ENCODE peak calls at places on chromosome 13, in eight cellular contexts. One of them, this sample, is unnamed.

GRCh38 chr13:105920375-105920774 is 615.1 kb downstream of the EFNB2 start:
- DNase-seq in adrenal gland: no peak
- DNase-seq in tibial artery: no peak
- DNase-seq in hepatocyte: peak
- DNase-seq in effector memory CD4-positive, alpha-beta T cell: no peak
- DNase-seq in CD4-positive, alpha-beta T cell: no peak
- DNase-seq in A549: no peak
- DNase-seq in PC-3: peak
- DNase-seq in this sample: peak

GRCh38 chr13:59374720-59375119 is 789.0 kb downstream of the DIAPH3 start:
- DNase-seq in adrenal gland: no peak
- DNase-seq in tibial artery: no peak
- DNase-seq in hepatocyte: no peak
- DNase-seq in effector memory CD4-positive, alpha-beta T cell: no peak
- DNase-seq in CD4-positive, alpha-beta T cell: no peak
- DNase-seq in A549: no peak
- DNase-seq in PC-3: no peak
- DNase-seq in this sample: no peak

GRCh38 chr13:101493541-101493940 is 41.1 kb downstream of the ITGBL1 start:
- DNase-seq in adrenal gland: no peak
- DNase-seq in tibial artery: no peak
- DNase-seq in hepatocyte: no peak
- DNase-seq in effector memory CD4-positive, alpha-beta T cell: no peak
- DNase-seq in CD4-positive, alpha-beta T cell: no peak
- DNase-seq in A549: no peak
- DNase-seq in PC-3: no peak
- DNase-seq in this sample: no peak

GRCh38 chr13:45242070-45242469 is 41.2 kb upstream of the KCTD4 start:
- DNase-seq in adrenal gland: peak
- DNase-seq in tibial artery: no peak
- DNase-seq in hepatocyte: no peak
- DNase-seq in effector memory CD4-positive, alpha-beta T cell: no peak
- DNase-seq in CD4-positive, alpha-beta T cell: no peak
- DNase-seq in A549: no peak
- DNase-seq in PC-3: peak
- DNase-seq in this sample: peak

GRCh38 chr13:102333320-102334181 is 68.3 kb downstream of the FGF14 start:
- DNase-seq in adrenal gland: no peak
- DNase-seq in tibial artery: no peak
- DNase-seq in hepatocyte: no peak
- DNase-seq in effector memory CD4-positive, alpha-beta T cell: no peak
- DNase-seq in CD4-positive, alpha-beta T cell: no peak
- DNase-seq in A549: no peak
- DNase-seq in PC-3: no peak
- DNase-seq in this sample: no peak

GRCh38 chr13:45695198-45695730 is 6.9 kb upstream of the CBY2 start:
- DNase-seq in adrenal gland: no peak
- DNase-seq in tibial artery: no peak
- DNase-seq in hepatocyte: no peak
- DNase-seq in effector memory CD4-positive, alpha-beta T cell: no peak
- DNase-seq in CD4-positive, alpha-beta T cell: no peak
- DNase-seq in A549: no peak
- DNase-seq in PC-3: no peak
- DNase-seq in this sample: no peak

GRCh38 chr13:30038884-30039283 is 188.5 kb upstream of the UBL3 start:
- DNase-seq in adrenal gland: no peak
- DNase-seq in tibial artery: no peak
- DNase-seq in hepatocyte: no peak
- DNase-seq in effector memory CD4-positive, alpha-beta T cell: no peak
- DNase-seq in CD4-positive, alpha-beta T cell: no peak
- DNase-seq in A549: no peak
- DNase-seq in PC-3: no peak
- DNase-seq in this sample: no peak

GRCh38 chr13:20492641-20493040 is 33.0 kb downstream of the CRYL1 start:
- DNase-seq in adrenal gland: no peak
- DNase-seq in tibial artery: no peak
- DNase-seq in hepatocyte: peak
- DNase-seq in effector memory CD4-positive, alpha-beta T cell: peak
- DNase-seq in CD4-positive, alpha-beta T cell: no peak
- DNase-seq in A549: peak
- DNase-seq in PC-3: peak
- DNase-seq in this sample: no peak

GRCh38 chr13:114106991-114107685 is 25.3 kb downstream of the RASA3 start:
- DNase-seq in adrenal gland: no peak
- DNase-seq in tibial artery: peak
- DNase-seq in hepatocyte: no peak
- DNase-seq in effector memory CD4-positive, alpha-beta T cell: no peak
- DNase-seq in CD4-positive, alpha-beta T cell: no peak
- DNase-seq in A549: no peak
- DNase-seq in PC-3: no peak
- DNase-seq in this sample: no peak
- H3K27ac ChIP-seq in adrenal gland: no peak
- H3K27ac ChIP-seq in tibial artery: no peak
- H3K27ac ChIP-seq in hepatocyte: no peak
- H3K27ac ChIP-seq in effector memory CD4-positive, alpha-beta T cell: peak
- H3K27ac ChIP-seq in CD4-positive, alpha-beta T cell: peak
- H3K27ac ChIP-seq in A549: no peak
- H3K27ac ChIP-seq in PC-3: no peak
- H3K27ac ChIP-seq in this sample: peak

GRCh38 chr13:85652536-85652935 is 146.7 kb downstream of the SLITRK6 start:
- DNase-seq in adrenal gland: no peak
- DNase-seq in tibial artery: no peak
- DNase-seq in hepatocyte: no peak
- DNase-seq in effector memory CD4-positive, alpha-beta T cell: no peak
- DNase-seq in CD4-positive, alpha-beta T cell: no peak
- DNase-seq in A549: no peak
- DNase-seq in PC-3: no peak
- DNase-seq in this sample: no peak

GRCh38 chr13:85655040-85655439 is 144.2 kb downstream of the SLITRK6 start:
- DNase-seq in adrenal gland: no peak
- DNase-seq in tibial artery: no peak
- DNase-seq in hepatocyte: no peak
- DNase-seq in effector memory CD4-positive, alpha-beta T cell: no peak
- DNase-seq in CD4-positive, alpha-beta T cell: no peak
- DNase-seq in A549: no peak
- DNase-seq in PC-3: no peak
- DNase-seq in this sample: no peak

GRCh38 chr13:85654227-85654626 is 145.0 kb downstream of the SLITRK6 start:
- DNase-seq in adrenal gland: no peak
- DNase-seq in tibial artery: no peak
- DNase-seq in hepatocyte: no peak
- DNase-seq in effector memory CD4-positive, alpha-beta T cell: no peak
- DNase-seq in CD4-positive, alpha-beta T cell: no peak
- DNase-seq in A549: no peak
- DNase-seq in PC-3: peak
- DNase-seq in this sample: no peak

GRCh38 chr13:85651440-85651839 is 147.8 kb downstream of the SLITRK6 start:
- DNase-seq in adrenal gland: no peak
- DNase-seq in tibial artery: no peak
- DNase-seq in hepatocyte: no peak
- DNase-seq in effector memory CD4-positive, alpha-beta T cell: no peak
- DNase-seq in CD4-positive, alpha-beta T cell: no peak
- DNase-seq in A549: no peak
- DNase-seq in PC-3: peak
- DNase-seq in this sample: peak

DNA sequence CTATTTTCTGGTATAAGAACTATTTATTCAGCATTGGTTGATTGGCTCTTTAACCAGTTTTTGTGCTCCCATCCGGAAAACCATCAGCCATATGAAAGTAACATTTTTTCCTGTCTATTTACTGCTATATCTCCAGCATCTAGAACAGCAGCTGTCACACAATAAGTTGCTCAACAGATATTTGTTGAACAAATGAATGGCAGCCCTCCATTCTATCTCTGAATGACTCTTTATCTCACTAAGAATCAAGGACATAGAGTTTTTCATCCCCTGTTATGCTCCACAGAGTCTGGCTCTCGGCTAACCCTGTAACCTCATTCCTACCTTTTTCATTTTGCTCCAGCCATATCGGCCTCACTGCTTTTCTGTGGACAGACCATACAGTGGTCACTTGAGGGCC is 145.5 kb downstream of the SLITRK6 start:
- DNase-seq in adrenal gland: no peak
- DNase-seq in tibial artery: no peak
- DNase-seq in hepatocyte: no peak
- DNase-seq in effector memory CD4-positive, alpha-beta T cell: no peak
- DNase-seq in CD4-positive, alpha-beta T cell: no peak
- DNase-seq in A549: no peak
- DNase-seq in PC-3: no peak
- DNase-seq in this sample: no peak
- H3K27ac ChIP-seq in adrenal gland: no peak
- H3K27ac ChIP-seq in tibial artery: no peak
- H3K27ac ChIP-seq in hepatocyte: no peak
- H3K27ac ChIP-seq in effector memory CD4-positive, alpha-beta T cell: no peak
- H3K27ac ChIP-seq in CD4-positive, alpha-beta T cell: no peak
- H3K27ac ChIP-seq in A549: no peak
- H3K27ac ChIP-seq in PC-3: no peak
- H3K27ac ChIP-seq in this sample: no peak

DNA sequence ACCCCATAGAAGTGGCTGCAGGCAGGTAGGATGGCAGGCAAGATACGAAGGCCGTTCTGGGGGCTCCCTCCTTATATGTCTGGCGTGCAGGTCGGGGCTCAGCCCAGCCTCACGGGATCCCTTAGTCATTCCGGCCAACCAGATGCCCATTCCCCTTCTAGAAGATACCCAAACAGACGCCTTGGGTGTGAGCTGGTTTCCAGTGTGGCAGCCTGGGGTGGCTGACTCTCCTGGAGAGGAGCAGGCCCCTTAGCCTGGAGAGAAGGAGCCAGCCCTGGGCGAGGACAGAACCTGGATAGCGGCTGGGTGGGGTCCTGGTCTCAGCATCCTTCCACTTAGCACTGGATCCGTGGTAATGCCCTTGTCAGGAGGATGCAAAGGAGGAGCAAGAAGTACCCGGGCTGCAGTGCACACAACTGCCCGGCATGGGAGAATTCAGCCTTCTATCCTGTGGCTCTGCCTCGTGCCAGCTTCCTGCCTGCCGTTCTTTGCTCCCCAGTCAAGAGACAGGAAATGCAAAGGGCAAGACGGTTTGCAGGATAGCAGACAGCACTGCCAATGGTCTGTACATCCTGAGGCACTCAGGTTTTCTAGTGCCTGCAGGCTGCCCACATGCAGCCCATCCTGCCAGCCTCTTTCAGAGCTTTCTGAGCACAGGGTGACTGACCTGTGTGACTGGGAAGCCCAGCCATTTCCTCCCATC is 56.7 kb upstream of the WASF3 start:
- DNase-seq in adrenal gland: no peak
- DNase-seq in tibial artery: no peak
- DNase-seq in hepatocyte: no peak
- DNase-seq in effector memory CD4-positive, alpha-beta T cell: no peak
- DNase-seq in CD4-positive, alpha-beta T cell: no peak
- DNase-seq in A549: no peak
- DNase-seq in PC-3: no peak
- DNase-seq in this sample: no peak
- H3K27ac ChIP-seq in adrenal gland: no peak
- H3K27ac ChIP-seq in tibial artery: no peak
- H3K27ac ChIP-seq in hepatocyte: no peak
- H3K27ac ChIP-seq in effector memory CD4-positive, alpha-beta T cell: no peak
- H3K27ac ChIP-seq in CD4-positive, alpha-beta T cell: no peak
- H3K27ac ChIP-seq in A549: no peak
- H3K27ac ChIP-seq in PC-3: no peak
- H3K27ac ChIP-seq in this sample: no peak

GRCh38 chr13:28585557-28585956 is 73.4 kb upstream of the POMP start:
- DNase-seq in adrenal gland: no peak
- DNase-seq in tibial artery: no peak
- DNase-seq in hepatocyte: no peak
- DNase-seq in effector memory CD4-positive, alpha-beta T cell: no peak
- DNase-seq in CD4-positive, alpha-beta T cell: no peak
- DNase-seq in A549: no peak
- DNase-seq in PC-3: no peak
- DNase-seq in this sample: no peak

GRCh38 chr13:28586585-28587540 is 72.1 kb upstream of the POMP start:
- DNase-seq in adrenal gland: no peak
- DNase-seq in tibial artery: no peak
- DNase-seq in hepatocyte: no peak
- DNase-seq in effector memory CD4-positive, alpha-beta T cell: no peak
- DNase-seq in CD4-positive, alpha-beta T cell: no peak
- DNase-seq in A549: no peak
- DNase-seq in PC-3: no peak
- DNase-seq in this sample: no peak

GRCh38 chr13:28583661-28584091 is 75.3 kb upstream of the POMP start:
- DNase-seq in adrenal gland: no peak
- DNase-seq in tibial artery: no peak
- DNase-seq in hepatocyte: no peak
- DNase-seq in effector memory CD4-positive, alpha-beta T cell: no peak
- DNase-seq in CD4-positive, alpha-beta T cell: no peak
- DNase-seq in A549: no peak
- DNase-seq in PC-3: no peak
- DNase-seq in this sample: no peak

GRCh38 chr13:28582892-28583240 is 76.1 kb upstream of the POMP start:
- DNase-seq in adrenal gland: no peak
- DNase-seq in tibial artery: no peak
- DNase-seq in hepatocyte: no peak
- DNase-seq in effector memory CD4-positive, alpha-beta T cell: no peak
- DNase-seq in CD4-positive, alpha-beta T cell: no peak
- DNase-seq in A549: no peak
- DNase-seq in PC-3: no peak
- DNase-seq in this sample: no peak

DNA sequence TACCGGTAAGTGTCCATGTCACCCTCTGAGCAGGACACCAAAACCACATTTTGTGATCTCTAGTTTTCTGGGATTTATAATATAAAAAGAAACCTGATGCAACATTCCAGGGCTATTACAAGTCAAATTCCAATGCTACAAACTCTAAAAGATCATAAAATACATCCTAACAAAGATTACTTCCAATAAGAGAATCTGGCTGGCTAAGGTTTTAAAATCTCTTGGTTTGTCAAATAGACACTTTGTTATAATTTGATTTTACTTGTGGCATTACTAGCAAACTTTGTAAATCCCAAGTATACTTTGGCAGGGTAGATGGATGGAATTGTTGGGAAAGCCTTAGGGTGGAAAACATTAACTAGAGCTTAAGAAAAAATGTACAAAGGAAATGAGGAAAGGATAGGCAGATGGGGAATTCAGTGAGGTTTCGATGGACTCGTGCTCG is 74.0 kb upstream of the POMP start:
- DNase-seq in adrenal gland: no peak
- DNase-seq in tibial artery: no peak
- DNase-seq in hepatocyte: no peak
- DNase-seq in effector memory CD4-positive, alpha-beta T cell: no peak
- DNase-seq in CD4-positive, alpha-beta T cell: no peak
- DNase-seq in A549: no peak
- DNase-seq in PC-3: peak
- DNase-seq in this sample: no peak
- H3K27ac ChIP-seq in adrenal gland: no peak
- H3K27ac ChIP-seq in tibial artery: no peak
- H3K27ac ChIP-seq in hepatocyte: peak
- H3K27ac ChIP-seq in effector memory CD4-positive, alpha-beta T cell: no peak
- H3K27ac ChIP-seq in CD4-positive, alpha-beta T cell: no peak
- H3K27ac ChIP-seq in A549: no peak
- H3K27ac ChIP-seq in PC-3: no peak
- H3K27ac ChIP-seq in this sample: no peak

DNA sequence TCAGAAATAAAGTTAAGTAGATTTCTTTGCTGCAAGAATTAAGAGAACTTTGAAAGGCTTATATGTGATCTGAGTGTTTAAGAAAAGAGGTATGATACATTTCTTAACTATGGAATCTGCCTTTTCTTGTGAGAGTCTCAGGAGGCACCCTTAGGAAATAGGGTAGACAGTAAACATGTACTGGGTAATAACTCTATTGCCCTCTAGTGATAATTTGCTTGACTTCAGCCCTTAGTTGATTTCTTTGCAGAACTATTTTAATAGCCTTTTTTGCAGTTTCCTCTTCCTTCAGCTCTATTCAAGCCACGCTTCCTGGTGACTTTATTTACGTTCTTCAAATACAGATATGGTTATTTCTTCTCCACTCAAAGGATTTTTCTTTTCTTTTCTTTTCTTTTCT is 37.0 kb upstream of the CCNA1 start:
- DNase-seq in adrenal gland: no peak
- DNase-seq in tibial artery: no peak
- DNase-seq in hepatocyte: peak
- DNase-seq in effector memory CD4-positive, alpha-beta T cell: no peak
- DNase-seq in CD4-positive, alpha-beta T cell: no peak
- DNase-seq in A549: peak
- DNase-seq in PC-3: peak
- DNase-seq in this sample: peak
- H3K27ac ChIP-seq in adrenal gland: no peak
- H3K27ac ChIP-seq in tibial artery: no peak
- H3K27ac ChIP-seq in hepatocyte: no peak
- H3K27ac ChIP-seq in effector memory CD4-positive, alpha-beta T cell: no peak
- H3K27ac ChIP-seq in CD4-positive, alpha-beta T cell: no peak
- H3K27ac ChIP-seq in A549: no peak
- H3K27ac ChIP-seq in PC-3: no peak
- H3K27ac ChIP-seq in this sample: no peak

This sample was measured in RWPE1.